ENCODE peak calls at places on chromosomes 6 and 20, in nine cellular contexts. One of them, this sample, is unnamed.

GRCh38 chr6:63272397-63272796 is 47.4 kb downstream of the LGSN start:
- DNase-seq in uterus: no peak
- DNase-seq in adrenal gland: no peak
- DNase-seq in body of pancreas: no peak
- DNase-seq in NB4: peak
- DNase-seq in A549: peak
- DNase-seq in IMR-90: peak
- DNase-seq in esophagus squamous epithelium: no peak
- DNase-seq in Peyer's patch: no peak
- DNase-seq in this sample: no peak

GRCh38 chr6:166738778-166739654 is 112.0 kb upstream of the RPS6KA2 start:
- DNase-seq in uterus: no peak
- DNase-seq in adrenal gland: no peak
- DNase-seq in body of pancreas: no peak
- DNase-seq in NB4: no peak
- DNase-seq in A549: no peak
- DNase-seq in IMR-90: peak
- DNase-seq in esophagus squamous epithelium: no peak
- DNase-seq in Peyer's patch: no peak
- DNase-seq in this sample: no peak

GRCh38 chr20:19974621-19975435 is 42.3 kb upstream of the NAA20 start:
- DNase-seq in uterus: peak
- DNase-seq in adrenal gland: peak
- DNase-seq in body of pancreas: peak
- DNase-seq in NB4: peak
- DNase-seq in A549: peak
- DNase-seq in IMR-90: peak
- DNase-seq in esophagus squamous epithelium: no peak
- DNase-seq in Peyer's patch: peak
- DNase-seq in this sample: peak

GRCh38 chr20:2283706-2284423 is 11.9 kb upstream of the TGM3 start:
- DNase-seq in uterus: no peak
- DNase-seq in adrenal gland: no peak
- DNase-seq in body of pancreas: peak
- DNase-seq in NB4: peak
- DNase-seq in A549: peak
- DNase-seq in IMR-90: no peak
- DNase-seq in esophagus squamous epithelium: no peak
- DNase-seq in Peyer's patch: no peak
- DNase-seq in this sample: no peak

GRCh38 chr6:168025831-168026325 is 28.4 kb downstream of the KIF25 start:
- DNase-seq in uterus: no peak
- DNase-seq in adrenal gland: peak
- DNase-seq in body of pancreas: no peak
- DNase-seq in NB4: peak
- DNase-seq in A549: no peak
- DNase-seq in IMR-90: no peak
- DNase-seq in esophagus squamous epithelium: no peak
- DNase-seq in Peyer's patch: no peak
- DNase-seq in this sample: no peak

GRCh38 chr20:36540551-36541211 is 638 bp upstream of the MYL9 start:
- DNase-seq in uterus: peak
- DNase-seq in adrenal gland: no peak
- DNase-seq in body of pancreas: no peak
- DNase-seq in NB4: peak
- DNase-seq in A549: no peak
- DNase-seq in IMR-90: no peak
- DNase-seq in esophagus squamous epithelium: no peak
- DNase-seq in Peyer's patch: no peak
- DNase-seq in this sample: no peak

GRCh38 chr20:21102691-21103311 is 3.4 kb downstream of the LINC00237 start:
- DNase-seq in uterus: no peak
- DNase-seq in adrenal gland: no peak
- DNase-seq in body of pancreas: peak
- DNase-seq in NB4: peak
- DNase-seq in A549: no peak
- DNase-seq in IMR-90: peak
- DNase-seq in esophagus squamous epithelium: no peak
- DNase-seq in Peyer's patch: peak
- DNase-seq in this sample: no peak

GRCh38 chr20:6838181-6838826 is 70.8 kb downstream of the BMP2 start:
- DNase-seq in uterus: no peak
- DNase-seq in adrenal gland: no peak
- DNase-seq in body of pancreas: no peak
- DNase-seq in NB4: no peak
- DNase-seq in A549: no peak
- DNase-seq in IMR-90: no peak
- DNase-seq in esophagus squamous epithelium: no peak
- DNase-seq in Peyer's patch: no peak
- DNase-seq in this sample: no peak

GRCh38 chr6:33656844-33657243 is 35.7 kb downstream of the ITPR3 start:
- DNase-seq in uterus: no peak
- DNase-seq in adrenal gland: no peak
- DNase-seq in body of pancreas: no peak
- DNase-seq in NB4: no peak
- DNase-seq in A549: no peak
- DNase-seq in IMR-90: no peak
- DNase-seq in esophagus squamous epithelium: no peak
- DNase-seq in Peyer's patch: no peak
- DNase-seq in this sample: no peak

GRCh38 chr6:156634971-156635371 is 142.2 kb upstream of the ARID1B start:
- DNase-seq in uterus: no peak
- DNase-seq in adrenal gland: no peak
- DNase-seq in body of pancreas: peak
- DNase-seq in NB4: no peak
- DNase-seq in A549: no peak
- DNase-seq in IMR-90: no peak
- DNase-seq in esophagus squamous epithelium: no peak
- DNase-seq in Peyer's patch: no peak
- DNase-seq in this sample: no peak

GRCh38 chr6:142242269-142242668 is 59.5 kb upstream of the ADGRG6 start:
- DNase-seq in uterus: no peak
- DNase-seq in adrenal gland: no peak
- DNase-seq in body of pancreas: no peak
- DNase-seq in NB4: no peak
- DNase-seq in A549: no peak
- DNase-seq in IMR-90: peak
- DNase-seq in esophagus squamous epithelium: no peak
- DNase-seq in Peyer's patch: no peak
- DNase-seq in this sample: no peak

GRCh38 chr6:148530394-148530923 is 187.8 kb downstream of the SASH1 start:
- DNase-seq in uterus: peak
- DNase-seq in adrenal gland: no peak
- DNase-seq in body of pancreas: no peak
- DNase-seq in NB4: peak
- DNase-seq in A549: peak
- DNase-seq in IMR-90: peak
- DNase-seq in esophagus squamous epithelium: no peak
- DNase-seq in Peyer's patch: no peak
- DNase-seq in this sample: peak

DNA sequence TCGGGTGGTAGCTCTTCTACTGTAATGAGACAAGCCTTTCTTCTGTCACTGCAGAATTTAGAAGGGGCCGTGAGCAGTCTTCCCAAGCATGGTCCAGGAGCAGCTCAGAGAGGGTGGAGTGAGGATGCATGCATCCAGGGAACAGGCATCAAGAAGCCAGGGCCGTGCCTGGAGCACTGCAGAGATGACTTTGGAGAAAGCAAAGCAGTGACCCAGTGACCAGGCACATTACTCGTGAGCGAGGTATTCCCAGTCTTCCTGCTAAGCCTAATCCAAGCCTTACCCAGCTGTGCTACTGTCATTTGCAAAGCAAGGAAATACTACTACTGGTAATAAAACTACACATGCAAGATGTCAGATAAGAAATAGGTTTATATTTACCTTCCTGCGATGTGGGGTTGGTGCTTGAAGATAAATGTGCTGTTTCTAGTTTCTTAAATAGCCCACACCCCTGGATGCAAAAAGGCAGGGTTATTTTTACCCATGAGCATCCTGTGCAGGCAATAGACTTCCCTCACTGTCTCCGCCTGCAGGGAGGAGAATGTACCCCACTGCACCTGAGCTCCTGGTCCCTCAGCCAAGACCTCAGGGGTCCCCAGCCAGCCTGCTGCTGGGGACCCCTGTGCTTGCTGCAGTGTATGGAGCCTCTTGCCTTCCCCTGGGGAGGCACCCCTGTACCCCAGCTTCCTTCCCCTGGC is 62.9 kb downstream of the SSR1 start:
- DNase-seq in uterus: no peak
- DNase-seq in adrenal gland: no peak
- DNase-seq in body of pancreas: peak
- DNase-seq in NB4: no peak
- DNase-seq in A549: no peak
- DNase-seq in IMR-90: peak
- DNase-seq in esophagus squamous epithelium: no peak
- DNase-seq in Peyer's patch: no peak
- DNase-seq in this sample: peak
- TF ChIP-seq POLR2A in uterus: no peak
- TF ChIP-seq POLR2A in adrenal gland: no peak
- TF ChIP-seq POLR2A in body of pancreas: no peak
- TF ChIP-seq POLR2A in NB4: no peak
- TF ChIP-seq POLR2A in A549: no peak
- TF ChIP-seq POLR2A in IMR-90: no peak
- TF ChIP-seq POLR2A in esophagus squamous epithelium: no peak
- TF ChIP-seq POLR2A in Peyer's patch: no peak
- TF ChIP-seq POLR2A in this sample: no peak

DNA sequence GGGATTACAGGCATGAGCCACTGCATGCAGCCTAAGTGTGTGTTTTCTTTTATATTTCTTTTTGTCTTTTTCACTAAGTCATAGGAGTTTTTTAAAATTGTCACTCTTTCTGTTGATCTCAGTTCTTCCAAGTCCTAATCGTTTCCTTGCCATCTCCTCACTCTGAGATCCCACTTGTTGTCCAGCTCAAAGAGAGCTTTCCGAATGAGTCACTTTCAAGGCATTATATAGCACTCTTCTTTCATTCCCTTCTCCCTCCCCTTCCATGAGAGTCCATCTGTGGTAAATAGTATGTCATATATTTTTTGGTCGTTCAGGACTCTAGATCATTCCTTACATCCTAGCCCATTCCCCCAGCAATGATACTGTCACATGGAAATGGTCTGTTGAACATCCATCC is 4.3 kb downstream of the VAPB start:
- DNase-seq in uterus: no peak
- DNase-seq in adrenal gland: no peak
- DNase-seq in body of pancreas: no peak
- DNase-seq in NB4: no peak
- DNase-seq in A549: no peak
- DNase-seq in IMR-90: peak
- DNase-seq in esophagus squamous epithelium: no peak
- DNase-seq in Peyer's patch: no peak
- DNase-seq in this sample: no peak
- TF ChIP-seq POLR2A in uterus: no peak
- TF ChIP-seq POLR2A in adrenal gland: no peak
- TF ChIP-seq POLR2A in body of pancreas: no peak
- TF ChIP-seq POLR2A in NB4: no peak
- TF ChIP-seq POLR2A in A549: no peak
- TF ChIP-seq POLR2A in IMR-90: no peak
- TF ChIP-seq POLR2A in esophagus squamous epithelium: no peak
- TF ChIP-seq POLR2A in Peyer's patch: no peak
- TF ChIP-seq POLR2A in this sample: no peak

DNA sequence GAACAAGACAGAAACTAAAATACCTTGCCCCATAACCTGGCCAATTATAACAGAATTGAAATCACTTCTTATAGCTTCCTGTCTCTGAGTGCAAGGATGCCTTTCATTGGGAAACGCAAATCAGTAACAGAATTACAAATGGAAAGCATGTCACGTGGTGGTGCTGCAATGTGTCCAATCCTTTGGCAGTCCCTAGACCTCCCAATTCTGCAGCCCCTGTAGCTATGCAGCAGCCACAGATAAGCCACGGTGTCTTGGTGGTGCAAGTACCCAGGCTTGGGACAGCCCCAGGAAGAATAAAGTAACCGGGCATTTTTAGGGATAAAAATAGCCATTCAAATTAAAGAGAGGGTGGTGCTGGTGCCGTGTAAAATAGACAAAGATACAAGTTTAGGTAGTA is 134.6 kb upstream of the CCN2 start:
- DNase-seq in uterus: no peak
- DNase-seq in adrenal gland: no peak
- DNase-seq in body of pancreas: no peak
- DNase-seq in NB4: no peak
- DNase-seq in A549: no peak
- DNase-seq in IMR-90: no peak
- DNase-seq in esophagus squamous epithelium: no peak
- DNase-seq in Peyer's patch: no peak
- DNase-seq in this sample: no peak
- TF ChIP-seq POLR2A in uterus: no peak
- TF ChIP-seq POLR2A in adrenal gland: no peak
- TF ChIP-seq POLR2A in body of pancreas: no peak
- TF ChIP-seq POLR2A in NB4: no peak
- TF ChIP-seq POLR2A in A549: no peak
- TF ChIP-seq POLR2A in IMR-90: no peak
- TF ChIP-seq POLR2A in esophagus squamous epithelium: no peak
- TF ChIP-seq POLR2A in Peyer's patch: no peak
- TF ChIP-seq POLR2A in this sample: no peak

GRCh38 chr6:151379933-151380847 is 11.2 kb downstream of the ZBTB2 start:
- DNase-seq in uterus: no peak
- DNase-seq in adrenal gland: no peak
- DNase-seq in body of pancreas: no peak
- DNase-seq in NB4: no peak
- DNase-seq in A549: no peak
- DNase-seq in IMR-90: no peak
- DNase-seq in esophagus squamous epithelium: no peak
- DNase-seq in Peyer's patch: no peak
- DNase-seq in this sample: no peak
- TF ChIP-seq POLR2A in uterus: no peak
- TF ChIP-seq POLR2A in adrenal gland: no peak
- TF ChIP-seq POLR2A in body of pancreas: no peak
- TF ChIP-seq POLR2A in NB4: no peak
- TF ChIP-seq POLR2A in A549: no peak
- TF ChIP-seq POLR2A in IMR-90: no peak
- TF ChIP-seq POLR2A in esophagus squamous epithelium: no peak
- TF ChIP-seq POLR2A in Peyer's patch: no peak
- TF ChIP-seq POLR2A in this sample: no peak

GRCh38 chr20:57385940-57386339 is 5.3 kb upstream of the RBM38 start:
- DNase-seq in uterus: no peak
- DNase-seq in adrenal gland: no peak
- DNase-seq in body of pancreas: no peak
- DNase-seq in NB4: no peak
- DNase-seq in A549: no peak
- DNase-seq in IMR-90: no peak
- DNase-seq in esophagus squamous epithelium: no peak
- DNase-seq in Peyer's patch: no peak
- DNase-seq in this sample: no peak
- TF ChIP-seq POLR2A in uterus: no peak
- TF ChIP-seq POLR2A in adrenal gland: no peak
- TF ChIP-seq POLR2A in body of pancreas: no peak
- TF ChIP-seq POLR2A in NB4: no peak
- TF ChIP-seq POLR2A in A549: no peak
- TF ChIP-seq POLR2A in IMR-90: no peak
- TF ChIP-seq POLR2A in esophagus squamous epithelium: no peak
- TF ChIP-seq POLR2A in Peyer's patch: no peak
- TF ChIP-seq POLR2A in this sample: no peak

GRCh38 chr6:169452117-169452868 is 198.6 kb upstream of the THBS2 start:
- DNase-seq in uterus: peak
- DNase-seq in adrenal gland: peak
- DNase-seq in body of pancreas: peak
- DNase-seq in NB4: no peak
- DNase-seq in A549: no peak
- DNase-seq in IMR-90: peak
- DNase-seq in esophagus squamous epithelium: no peak
- DNase-seq in Peyer's patch: no peak
- DNase-seq in this sample: peak
- TF ChIP-seq POLR2A in uterus: peak
- TF ChIP-seq POLR2A in adrenal gland: no peak
- TF ChIP-seq POLR2A in body of pancreas: no peak
- TF ChIP-seq POLR2A in NB4: no peak
- TF ChIP-seq POLR2A in A549: no peak
- TF ChIP-seq POLR2A in IMR-90: no peak
- TF ChIP-seq POLR2A in esophagus squamous epithelium: no peak
- TF ChIP-seq POLR2A in Peyer's patch: no peak
- TF ChIP-seq POLR2A in this sample: no peak

This sample was measured in H54.